ENCODE peak calls at places on chromosomes 2 and 18, in four cellular contexts. E is left ventricle myocardium inferior, D is IMR-90, H is adrenal gland. Y is an unnamed sample. For H3K4me1, the result is how much of the 10 kb centered on the place peaks cover.

GRCh38 chr18:11502368-11502767 is 107.0 kb upstream of the SLC35G4 start:
- DNase-seq in D (peak), H (no peak), E (no peak), Y (no peak)

GRCh38 chr18:26617151-26617554 is 68.8 kb upstream of the KCTD1 start:
- DNase-seq in E (no peak), H (no peak), D (peak), Y (no peak)

GRCh38 chr2:227766361-227766883 is 20.7 kb downstream of the SCYGR8 start:
- DNase-seq in H (peak), D (peak), E (peak), Y (peak)

GRCh38 chr18:11925800-11926481 is 17.8 kb upstream of the MPPE1 start:
- DNase-seq in D (no peak), H (no peak), E (no peak), Y (no peak)

GRCh38 chr2:171999604-172000469 is at the start of gene METAP1D:
- DNase-seq in E (peak), H (peak), D (peak), Y (peak)

GRCh38 chr18:49021433-49022129 is 70.8 kb upstream of the SMAD7 start:
- DNase-seq in E (peak), D (peak), H (peak), Y (peak)

GRCh38 chr2:20378891-20379519 is 28.4 kb upstream of the PUM2 start:
- DNase-seq in D (peak), E (peak), H (peak), Y (peak)

GRCh38 chr2:107633580-107634147 is 193.0 kb upstream of the RGPD4 start:
- DNase-seq in H (no peak), E (no peak), D (peak), Y (no peak)

GRCh38 chr2:37920570-37920969 is 4.5 kb upstream of the RMDN2 start:
- DNase-seq in H (peak), E (no peak), D (peak), Y (no peak)

GRCh38 chr2:83054751-83055150 is 1404.3 kb downstream of the SUCLG1 start:
- DNase-seq in E (no peak), H (no peak), D (peak), Y (no peak)

GRCh38 chr2:216274194-216274593 is 98.1 kb downstream of the MARCHF4 start:
- DNase-seq in D (peak), E (no peak), H (peak), Y (no peak)

GRCh38 chr2:38959938-38960608 is 70.4 kb downstream of the ARHGEF33 start:
- DNase-seq in D (peak), E (peak), H (peak), Y (peak)

GRCh38 chr2:117691980-117692379 is 122.5 kb upstream of the DDX18 start:
- DNase-seq in D (no peak), H (no peak), E (no peak), Y (no peak)

GRCh38 chr18:63878982-63879381 is 8.5 kb upstream of the SERPINB2 start:
- DNase-seq in H (no peak), D (no peak), E (no peak), Y (no peak)

GRCh38 chr18:63883617-63884016 is 3.9 kb upstream of the SERPINB2 start:
- DNase-seq in E (no peak), H (no peak), D (no peak), Y (no peak)

GRCh38 chr18:63881851-63882250 is 5.7 kb upstream of the SERPINB2 start:
- DNase-seq in H (no peak), E (no peak), D (peak), Y (no peak)

GRCh38 chr18:63879684-63880083 is 7.8 kb upstream of the SERPINB2 start:
- DNase-seq in H (no peak), E (no peak), D (peak), Y (no peak)

DNA sequence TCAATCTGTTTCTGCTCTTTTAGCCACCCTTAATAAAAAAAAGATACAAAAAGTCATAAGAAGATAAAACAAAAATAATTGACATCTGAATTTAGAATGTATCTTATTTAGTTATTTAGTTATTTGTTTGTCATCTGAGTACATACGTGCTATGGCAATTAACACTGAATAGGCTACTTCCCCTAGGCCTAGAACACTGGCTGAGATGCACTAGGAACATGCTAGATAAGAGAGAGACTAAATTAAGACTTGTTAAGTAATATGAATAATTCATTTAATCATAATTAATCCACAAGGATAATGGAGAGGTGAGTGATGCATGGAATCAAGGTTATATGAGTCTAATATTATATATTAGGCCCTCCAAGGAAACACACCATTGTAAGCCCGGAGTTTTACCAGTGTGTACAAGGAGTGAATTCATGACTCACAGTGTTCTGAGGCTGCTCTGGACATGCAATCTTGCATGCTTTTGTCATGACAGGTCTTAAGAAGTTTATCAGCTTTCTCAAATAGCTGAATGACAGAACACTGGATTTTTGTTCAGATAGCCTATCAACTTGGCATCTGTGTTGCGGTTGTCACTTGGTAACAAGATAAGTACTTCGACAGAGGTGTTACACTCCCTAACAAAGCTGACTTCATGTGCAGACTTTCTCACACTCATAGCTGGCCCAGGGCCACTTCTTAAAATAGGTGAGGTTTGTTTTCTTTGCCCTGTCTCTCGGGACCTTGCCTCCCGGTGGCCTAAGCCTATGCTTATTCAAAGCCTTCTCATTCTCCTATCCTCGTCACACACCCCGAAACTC is 5.0 kb upstream of the SERPINB2 start:
- DNase-seq in E (no peak), D (peak), H (no peak), Y (peak)
- H3K27ac ChIP-seq in E (peak), D (no peak), H (no peak), Y (no peak)

GRCh38 chr2:207330912-207331311 is 165.2 kb upstream of the KLF7 start:
- DNase-seq in D (peak), H (peak), E (no peak), Y (no peak)
- H3K4me3 ChIP-seq in D (no peak), H (no peak), E (no peak), Y (no peak)

GRCh38 chr2:162069200-162069910 is 4.7 kb downstream of the DPP4 start:
- DNase-seq in E (no peak), H (no peak), D (peak), Y (no peak)
- H3K4me1 ChIP-seq in E (half or more), H (under half), D (under half), Y (under half)

DNA sequence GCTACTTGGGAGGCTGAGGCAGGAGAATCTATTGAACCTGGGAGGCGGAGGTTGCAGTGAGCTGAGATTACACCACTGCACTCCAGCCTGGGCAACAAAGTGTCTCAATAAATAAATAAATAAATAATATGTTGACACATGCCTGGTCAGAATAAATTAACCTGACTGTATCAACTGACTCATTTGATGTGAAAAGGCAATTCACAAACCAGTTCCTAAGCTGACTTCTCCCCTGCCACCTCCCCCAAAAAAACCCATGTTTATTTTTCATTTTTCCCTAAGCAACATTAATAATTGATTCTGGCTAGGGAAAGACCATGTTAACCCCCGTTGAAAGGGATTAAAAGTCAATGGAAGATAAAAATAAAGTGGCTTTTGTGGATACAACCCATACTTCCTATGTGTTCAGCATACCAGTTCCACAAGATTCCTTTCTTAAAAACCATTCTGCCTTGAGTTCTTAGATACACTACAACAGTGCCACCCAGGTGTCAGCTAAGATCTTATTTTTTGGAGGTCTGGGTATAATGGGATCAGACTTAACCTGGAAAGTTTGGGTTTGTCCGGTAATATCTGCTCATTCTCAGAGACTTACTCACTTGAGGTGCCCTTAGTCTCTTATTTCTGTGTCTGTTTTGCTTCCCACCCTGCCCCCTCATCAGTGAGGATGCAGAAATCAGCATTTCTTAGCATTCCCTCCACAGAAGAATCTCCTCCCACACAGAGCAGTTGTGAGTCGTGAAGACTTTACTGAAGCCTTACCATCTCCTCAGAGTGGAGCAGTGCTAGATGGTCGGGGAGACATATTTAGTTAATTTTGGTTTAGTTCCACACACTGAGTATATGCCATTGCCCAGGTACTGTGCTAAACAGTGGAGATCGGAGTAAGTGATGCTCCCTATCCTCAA is 10.1 kb upstream of the MCFD2 start:
- DNase-seq in H (no peak), E (no peak), D (no peak), Y (no peak)
- H3K27ac ChIP-seq in H (no peak), E (no peak), D (no peak), Y (no peak)

DNA sequence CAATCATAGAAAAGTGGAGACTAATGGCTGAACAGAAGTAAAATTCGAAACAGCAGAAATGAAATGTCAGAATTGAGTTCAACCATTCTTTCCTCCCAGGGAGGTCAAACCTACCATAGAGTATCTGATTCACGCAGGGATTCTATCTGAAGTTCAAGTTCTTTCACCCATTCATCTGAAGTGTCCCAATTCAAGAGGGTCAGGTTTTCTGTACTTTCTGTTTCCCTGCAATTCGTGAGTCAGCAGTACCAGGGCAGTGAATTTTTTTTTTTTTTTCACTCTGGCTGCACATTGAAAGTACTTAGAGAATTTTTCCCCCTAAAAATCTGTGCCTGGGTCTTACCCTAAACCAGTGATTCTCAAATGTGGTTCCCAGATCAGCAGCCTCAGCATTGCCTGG is 40.9 kb upstream of the CCDC88A start:
- DNase-seq in H (no peak), E (no peak), D (peak), Y (no peak)
- H3K4me3 ChIP-seq in H (no peak), E (no peak), D (no peak), Y (no peak)

DNA sequence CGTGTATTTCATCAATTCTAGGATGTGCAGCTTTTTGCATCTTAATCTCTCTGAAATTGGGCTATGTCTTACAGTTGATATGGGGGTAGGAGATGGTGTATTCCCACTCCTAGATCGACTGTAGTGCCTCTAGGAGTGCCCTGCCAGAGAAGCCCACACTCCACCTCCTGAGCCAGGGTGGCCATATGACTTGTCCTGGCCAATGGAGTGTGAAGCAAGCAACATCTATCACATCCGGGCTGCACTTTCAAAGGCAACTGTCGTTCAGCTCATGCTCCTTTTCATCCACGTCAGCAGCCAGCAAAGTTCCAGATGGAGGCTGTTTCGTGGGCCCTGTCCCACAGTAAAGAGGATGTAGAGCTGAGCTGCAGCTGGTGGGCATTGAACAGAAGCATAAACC is 149.4 kb upstream of the SLC1A4 start:
- DNase-seq in E (no peak), H (no peak), D (no peak), Y (no peak)
- H3K4me1 ChIP-seq in E (under half), H (under half), D (under half), Y (under half)

GRCh38 chr18:74501386-74501785 is 5.2 kb downstream of the CNDP2 start:
- DNase-seq in D (no peak), E (no peak), H (no peak), Y (no peak)
- H3K27ac ChIP-seq in D (no peak), E (no peak), H (no peak), Y (no peak)

GRCh38 chr2:174596994-174597346 is 634 bp downstream of the WIPF1 start:
- DNase-seq in E (no peak), H (no peak), D (peak), Y (no peak)

GRCh38 chr2:174600349-174600748 is 2.7 kb upstream of the WIPF1 start:
- DNase-seq in D (no peak), E (no peak), H (no peak), Y (no peak)

GRCh38 chr2:174597347-174598047 is at the start of gene WIPF1:
- DNase-seq in E (no peak), D (peak), H (peak), Y (no peak)

GRCh38 chr2:174602741-174603140 is 5.1 kb upstream of the WIPF1 start:
- DNase-seq in E (no peak), D (no peak), H (no peak), Y (no peak)

DNA sequence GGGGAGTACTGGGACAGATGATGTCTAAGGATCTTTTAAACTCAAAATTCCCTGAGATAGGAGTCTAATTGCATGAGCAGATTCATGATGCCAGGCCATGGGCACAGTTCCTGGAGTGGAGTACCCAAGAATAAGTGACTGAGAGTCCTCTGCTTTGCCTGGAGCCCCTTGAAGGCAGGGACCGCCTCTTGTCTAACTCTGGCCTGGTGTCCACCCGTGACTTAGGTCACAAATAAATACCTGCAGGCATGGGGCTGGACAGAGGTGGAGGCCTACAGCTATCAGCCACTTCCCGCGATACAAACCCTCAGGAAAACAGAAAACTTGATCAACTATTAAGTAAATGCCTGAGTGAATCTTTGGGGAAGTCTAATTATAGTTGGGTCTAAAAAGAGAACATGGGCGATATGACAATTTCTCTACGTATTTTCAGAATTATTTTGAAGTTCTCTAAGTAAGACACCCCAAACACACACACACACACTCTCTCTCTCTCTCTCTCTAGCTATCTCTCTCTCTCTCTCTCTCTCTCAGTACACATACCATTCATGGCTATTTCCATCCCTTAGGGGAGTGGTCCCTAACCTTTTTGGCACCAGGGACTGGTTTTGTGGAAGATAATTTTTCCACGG is 1.8 kb upstream of the WIPF1 start:
- DNase-seq in H (no peak), E (no peak), D (no peak), Y (no peak)
- H3K4me3 ChIP-seq in H (no peak), E (no peak), D (no peak), Y (no peak)

GRCh38 chr2:231667096-231667427 is 41.3 kb upstream of the PTMA start:
- DNase-seq in D (no peak), E (no peak), H (no peak), Y (no peak)
- H3K4me1 ChIP-seq in D (under half), E (half or more), H (under half), Y (half or more)

DNA sequence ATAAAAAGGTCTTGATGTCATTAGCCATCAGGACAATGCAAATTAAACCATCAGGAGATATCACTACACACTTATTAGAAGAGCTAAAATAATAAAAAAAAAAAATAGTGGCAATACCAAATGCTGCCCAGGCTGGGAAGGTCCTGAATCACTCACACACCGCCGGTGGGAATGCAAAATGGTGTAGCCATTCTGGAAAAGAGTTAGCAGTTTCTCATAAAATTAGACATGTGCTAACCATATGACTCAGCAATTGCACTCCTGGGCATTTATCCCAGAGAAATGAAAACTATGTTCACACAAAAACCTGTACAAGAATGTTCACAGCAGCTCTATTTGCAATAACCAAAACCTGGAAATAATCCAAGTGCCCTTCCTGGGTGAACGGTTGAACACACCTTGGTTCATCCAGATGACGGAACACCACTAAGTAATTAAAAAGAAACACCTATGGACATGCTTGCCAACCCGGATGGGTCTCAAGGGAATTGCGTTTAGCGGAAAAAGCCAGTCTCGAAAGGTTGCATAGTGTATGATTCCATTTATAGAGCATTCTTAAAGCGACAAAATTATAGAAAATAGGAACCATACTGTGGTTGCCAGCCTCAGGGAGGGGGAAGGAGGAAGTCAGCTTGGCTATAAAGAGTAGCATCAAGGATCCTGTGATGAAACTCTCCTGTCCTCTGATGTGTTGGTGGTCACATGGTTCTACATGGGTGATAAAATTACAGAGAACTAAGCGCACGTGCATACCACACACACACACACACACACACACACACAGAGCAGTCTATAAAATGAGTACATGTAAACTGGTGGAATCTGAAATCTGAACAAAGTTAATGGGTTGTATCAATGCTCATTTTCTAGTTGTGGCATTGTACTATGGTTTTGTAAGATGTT is 4.6 kb downstream of the MBP start:
- DNase-seq in H (peak), E (no peak), D (peak), Y (no peak)
- H3K27ac ChIP-seq in H (no peak), E (peak), D (peak), Y (peak)